ENCODE peak calls at places on chromosomes 13 and 19, in four cellular contexts. B is psoas muscle, J is upper lobe of left lung, R is vagina. M is an unnamed sample. For H3K4me1, the result is how much of the 10 kb centered on the place peaks cover.

GRCh38 chr13:58298556-58299135 is 667.1 kb downstream of the PCDH17 start:
- DNase-seq in R (no peak), J (no peak), B (no peak), M (no peak)

GRCh38 chr19:2631213-2631821 is 71.2 kb downstream of the GNG7 start:
- DNase-seq in R (no peak), J (no peak), B (no peak), M (no peak)

GRCh38 chr19:16915135-16915534 is 26.3 kb downstream of the F2RL3 start:
- DNase-seq in J (no peak), B (no peak), R (no peak), M (no peak)

GRCh38 chr13:112907916-112908315 is 61.1 kb upstream of the MCF2L start:
- DNase-seq in B (no peak), R (no peak), J (no peak), M (no peak)

GRCh38 chr13:66520511-66521390 is 709.4 kb downstream of the PCDH9 start:
- DNase-seq in B (no peak), J (no peak), R (no peak), M (no peak)

GRCh38 chr19:28239270-28239669 is 973.7 kb downstream of the UQCRFS1 start:
- DNase-seq in R (no peak), J (no peak), B (no peak), M (no peak)

GRCh38 chr13:94416454-94417080 is 62.9 kb downstream of the DCT start:
- DNase-seq in B (no peak), R (no peak), J (no peak), M (no peak)

GRCh38 chr13:48975926-48976676 is 389 bp downstream of the FNDC3A start:
- DNase-seq in J (peak), B (peak), R (no peak), M (peak)

GRCh38 chr19:8305798-8306197 is 2.4 kb downstream of the CD320 start:
- DNase-seq in B (no peak), J (no peak), R (no peak), M (peak)

GRCh38 chr13:94550030-94550738 is 45.8 kb downstream of the TGDS start:
- DNase-seq in R (no peak), B (no peak), J (no peak), M (no peak)

GRCh38 chr19:5299137-5299536 is 41.5 kb downstream of the PTPRS start:
- DNase-seq in J (no peak), R (no peak), B (no peak), M (no peak)

GRCh38 chr19:13057147-13057572 is 45.5 kb downstream of the LYL1 start:
- DNase-seq in B (no peak), R (no peak), J (peak), M (no peak)
- H3K4me1 ChIP-seq in B (half or more), R (half or more), J (half or more), M (half or more)

GRCh38 chr19:3785464-3785937 is 680 bp downstream of the MATK start:
- DNase-seq in J (no peak), R (no peak), B (no peak), M (no peak)
- H3K4me3 ChIP-seq in J (peak), R (peak), B (peak), M (peak)

GRCh38 chr19:46787331-46788100 is 878 bp downstream of the SLC1A5 start:
- DNase-seq in B (peak), J (peak), R (no peak), M (peak)

GRCh38 chr19:46785054-46785979 is 3.1 kb downstream of the SLC1A5 start:
- DNase-seq in B (no peak), R (no peak), J (no peak), M (no peak)

GRCh38 chr19:46785980-46786235 is 2.5 kb downstream of the SLC1A5 start:
- DNase-seq in J (no peak), B (no peak), R (no peak), M (no peak)

GRCh38 chr19:46787040-46787330 is 1.4 kb downstream of the SLC1A5 start:
- DNase-seq in J (no peak), B (no peak), R (no peak), M (no peak)

DNA sequence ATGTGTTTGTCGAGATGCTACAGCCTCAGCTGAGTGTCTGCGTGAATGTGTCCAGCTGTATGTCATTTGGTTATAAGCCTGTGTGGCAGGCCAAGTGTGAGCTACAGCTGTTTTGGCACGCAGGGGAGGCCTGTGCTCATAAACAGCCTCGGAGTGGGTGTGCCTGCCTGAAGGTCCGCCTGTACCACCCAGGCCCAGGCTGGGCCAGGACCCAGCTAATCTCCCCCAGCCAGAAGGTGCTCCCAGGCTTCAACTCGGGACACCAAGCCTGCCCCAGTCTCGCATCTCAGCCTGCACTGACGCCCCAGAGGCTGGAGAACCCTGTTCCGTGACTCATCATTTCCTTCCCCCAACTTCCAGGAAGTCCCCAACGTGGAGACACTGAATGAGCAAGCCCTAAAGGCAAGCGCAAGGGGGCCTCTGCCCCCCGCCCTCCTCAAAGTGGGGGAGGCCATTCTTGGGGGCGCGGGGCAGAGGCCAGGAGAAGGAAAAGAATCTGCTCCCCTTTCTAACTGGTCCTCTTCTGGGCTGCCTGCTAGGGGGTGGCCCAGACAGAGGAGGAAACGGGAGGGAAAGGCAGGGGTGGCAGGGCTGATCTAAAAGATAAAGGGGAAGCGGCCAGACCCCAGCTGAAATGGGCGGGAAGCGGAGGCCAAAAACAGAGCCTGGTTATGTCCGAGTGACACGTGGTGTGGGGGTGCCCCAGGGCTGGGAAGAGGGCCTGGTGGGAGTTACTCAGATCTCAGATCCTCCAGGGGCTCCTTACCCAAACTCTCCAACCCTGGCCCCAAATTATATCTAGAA is 2.0 kb downstream of the SLC1A5 start:
- DNase-seq in B (peak), J (peak), R (no peak), M (peak)
- H3K4me1 ChIP-seq in B (under half), J (under half), R (half or more), M (under half)

GRCh38 chr13:20191902-20192469 is 752 bp downstream of the GJB2 start:
- DNase-seq in R (no peak), B (no peak), J (no peak), M (no peak)

GRCh38 chr13:20192470-20193141 is at the start of gene GJB2:
- DNase-seq in B (no peak), R (no peak), J (peak), M (no peak)

GRCh38 chr13:20193142-20193923 is 595 bp upstream of the GJB2 start:
- DNase-seq in J (peak), B (no peak), R (no peak), M (no peak)

GRCh38 chr13:20190481-20191310 is 2.0 kb downstream of the GJB2 start:
- DNase-seq in R (no peak), J (no peak), B (no peak), M (no peak)

DNA sequence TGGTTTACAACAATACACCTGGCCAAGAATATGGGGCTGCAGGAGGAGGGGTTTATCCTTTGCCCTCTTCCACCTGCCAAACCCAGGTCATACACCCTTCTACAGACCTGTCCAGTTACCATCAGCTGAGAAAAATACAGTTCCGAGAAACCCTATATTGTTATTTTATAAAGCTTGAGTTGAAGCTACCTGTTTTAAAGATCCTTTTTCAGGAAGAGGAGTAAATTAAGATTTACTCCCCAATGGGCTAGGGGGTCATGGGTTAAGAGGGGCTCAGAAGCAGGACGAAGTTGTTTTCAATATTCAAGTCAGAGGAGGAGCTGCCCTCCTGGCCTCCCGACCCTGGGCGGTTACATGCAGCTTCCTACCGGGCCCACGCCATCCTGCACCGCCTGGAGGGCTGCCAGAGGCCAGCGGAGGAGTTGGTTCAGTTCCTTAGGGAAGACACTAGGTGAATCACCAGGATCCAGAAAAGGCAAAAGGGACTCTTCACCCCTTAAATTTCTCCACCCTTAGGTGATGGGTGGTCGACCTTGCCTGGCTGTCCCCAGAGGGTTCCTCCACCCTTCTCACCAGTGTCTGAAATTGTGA is 1.3 kb downstream of the GJB2 start:
- DNase-seq in B (peak), J (peak), R (no peak), M (no peak)
- H3K4me3 ChIP-seq in B (peak), J (no peak), R (peak), M (peak)

DNA sequence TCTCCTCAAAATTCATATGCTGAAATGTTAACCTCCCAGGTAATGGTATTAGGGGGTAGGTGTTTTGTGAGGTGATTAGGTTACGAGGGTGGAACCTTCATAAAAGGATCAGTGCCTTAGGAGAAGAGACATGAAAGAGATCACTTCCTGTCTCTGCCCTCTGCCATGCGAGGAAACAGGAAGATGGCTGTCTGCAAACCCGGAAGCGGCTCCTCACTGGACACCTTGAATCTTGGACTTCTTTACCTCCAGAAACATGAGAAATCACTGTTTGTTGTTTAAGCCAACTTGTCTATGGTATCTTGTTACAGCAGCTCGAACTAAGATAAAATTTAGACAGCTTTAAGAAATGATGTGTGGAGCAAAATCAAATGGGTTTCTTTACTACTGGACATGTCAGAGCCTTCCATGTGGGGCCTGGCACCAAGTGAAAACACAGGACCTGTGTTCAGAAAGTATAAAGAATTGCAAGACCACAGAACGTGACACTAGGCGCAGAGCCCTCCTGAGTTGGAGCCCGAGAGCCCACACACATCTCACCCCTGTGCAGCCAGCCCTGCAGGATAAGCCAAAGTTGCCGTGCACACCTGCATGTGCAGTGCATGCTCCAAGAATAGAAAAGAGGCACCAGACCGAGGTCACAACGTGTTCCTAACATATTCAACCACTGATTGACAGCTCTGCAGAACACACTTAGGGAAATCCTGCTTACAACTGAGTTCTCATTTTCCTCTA is 112.5 kb upstream of the UQCRFS1 start:
- DNase-seq in B (no peak), R (peak), J (no peak), M (no peak)
- H3K4me1 ChIP-seq in B (under half), R (under half), J (under half), M (under half)

DNA sequence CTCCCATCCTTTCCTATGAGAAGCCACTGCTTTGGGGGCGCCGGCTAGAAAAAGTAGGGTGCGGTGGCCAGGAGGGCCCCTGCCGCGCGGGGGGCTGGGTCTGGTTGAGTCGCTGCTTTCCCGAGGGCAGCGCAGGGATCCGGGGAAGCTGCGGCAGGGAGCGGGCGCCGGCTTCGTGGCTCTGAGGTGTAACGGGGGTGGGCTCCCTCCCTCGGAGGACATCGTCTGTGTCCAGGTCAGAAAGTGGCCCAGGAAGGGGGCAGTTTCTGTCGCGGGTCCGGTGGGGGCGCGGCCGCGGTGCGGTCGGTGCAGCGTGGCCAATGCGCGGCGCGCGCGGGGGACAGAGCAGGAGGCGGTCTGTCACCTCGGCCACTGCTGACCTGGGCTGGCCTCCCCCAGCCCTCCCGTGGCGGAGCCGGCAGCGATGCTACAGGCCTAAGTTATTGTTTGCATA is 15.6 kb upstream of the NPAS1 start:
- DNase-seq in J (peak), B (no peak), R (no peak), M (no peak)
- H3K4me3 ChIP-seq in J (no peak), B (peak), R (no peak), M (peak)

DNA sequence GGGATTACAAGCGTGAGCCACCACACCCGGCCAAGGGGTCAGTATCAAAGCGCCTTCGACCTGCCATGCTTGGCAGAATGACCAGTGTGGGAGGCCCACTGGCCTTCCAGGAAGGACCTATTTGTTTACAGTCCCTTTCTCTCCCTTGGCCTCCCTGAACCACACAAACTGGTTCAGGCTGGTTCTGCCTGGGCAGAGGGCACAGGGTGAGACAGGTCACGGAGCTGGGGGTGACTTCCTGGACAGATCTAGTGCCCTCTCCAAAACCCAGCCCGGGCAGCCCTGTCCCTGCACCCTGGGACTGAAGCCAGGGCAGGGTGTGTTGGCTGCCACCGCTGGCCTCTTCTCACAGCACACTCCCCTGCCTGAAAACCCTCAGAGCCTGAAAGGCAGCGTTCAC is 11.3 kb downstream of the PLEKHF1 start:
- DNase-seq in J (no peak), R (no peak), B (peak), M (peak)
- H3K4me1 ChIP-seq in J (half or more), R (half or more), B (half or more), M (half or more)

GRCh38 chr19:17949956-17950309 is 17.0 kb upstream of the KCNN1 start:
- DNase-seq in B (no peak), R (no peak), J (no peak), M (no peak)

GRCh38 chr19:17948474-17948966 is 15.7 kb downstream of the CCDC124 start:
- DNase-seq in R (no peak), B (no peak), J (no peak), M (peak)

GRCh38 chr19:17950310-17951150 is 16.4 kb upstream of the KCNN1 start:
- DNase-seq in J (peak), B (no peak), R (no peak), M (no peak)

GRCh38 chr19:17947815-17948473 is 15.1 kb downstream of the CCDC124 start:
- DNase-seq in B (peak), J (peak), R (no peak), M (peak)

GRCh38 chr19:17948967-17949930 is 16.4 kb downstream of the CCDC124 start:
- DNase-seq in R (no peak), J (peak), B (no peak), M (no peak)
- H3K4me3 ChIP-seq in R (peak), J (no peak), B (peak), M (peak)

GRCh38 chr13:74111901-74112824 is 22.0 kb downstream of the KLF12 start:
- DNase-seq in B (no peak), J (no peak), R (no peak), M (no peak)

GRCh38 chr13:74117207-74117705 is 16.9 kb downstream of the KLF12 start:
- DNase-seq in B (no peak), R (no peak), J (no peak), M (no peak)

GRCh38 chr13:74114641-74115040 is 19.6 kb downstream of the KLF12 start:
- DNase-seq in B (no peak), J (no peak), R (no peak), M (no peak)

GRCh38 chr13:74114202-74114601 is 20.0 kb downstream of the KLF12 start:
- DNase-seq in B (no peak), J (no peak), R (no peak), M (no peak)

GRCh38 chr13:74115138-74115537 is 19.1 kb downstream of the KLF12 start:
- DNase-seq in B (no peak), R (no peak), J (no peak), M (no peak)
- H3K4me1 ChIP-seq in B (under half), R (under half), J (under half), M (under half)

M was measured in heart right ventricle.